ENCODE peak calls at places on chromosomes 11 and 22, in five cellular contexts. S is glutamatergic neuron, T is NCI-H2081 treated with DMSO at 0.1 percent for 48 hours, O is amygdala, N is HT-29. F is an unnamed sample.

GRCh38 chr11:59756845-59757244 is 1.7 kb downstream of the STX3 start:
- DNase-seq in S (no peak), T (no peak), O (no peak), N (peak), F (peak)

GRCh38 chr11:12416552-12416951 is 39.2 kb downstream of the PARVA start:
- DNase-seq in S (no peak), T (no peak), O (no peak), N (no peak), F (no peak)

GRCh38 chr11:35622070-35622469 is 3.8 kb downstream of the FJX1 start:
- DNase-seq in S (no peak), T (no peak), O (no peak), N (peak), F (peak)

GRCh38 chr11:103035656-103036434 is 56.1 kb downstream of the DCUN1D5 start:
- DNase-seq in S (no peak), T (peak), O (no peak), N (peak), F (peak)

GRCh38 chr11:31974737-31975136 is 116.1 kb upstream of the RCN1 start:
- DNase-seq in S (no peak), T (no peak), O (no peak), N (no peak), F (peak)

GRCh38 chr11:125262825-125263218 is 98.3 kb downstream of the PKNOX2 start:
- DNase-seq in S (no peak), T (no peak), O (no peak), N (no peak), F (peak)

GRCh38 chr11:45543808-45544422 is 121.5 kb downstream of the CHST1 start:
- DNase-seq in S (no peak), T (no peak), O (no peak), N (peak), F (peak)

GRCh38 chr11:33635161-33635560 is 65.5 kb downstream of the C11orf91 start:
- DNase-seq in S (no peak), T (no peak), O (no peak), N (no peak), F (no peak)

GRCh38 chr22:22928666-22929380 is 41.2 kb downstream of the IGLL5 start:
- DNase-seq in S (no peak), T (no peak), O (no peak), N (no peak), F (peak)

GRCh38 chr11:65377777-65378176 is 4.7 kb downstream of the SLC25A45 start:
- DNase-seq in S (no peak), T (no peak), O (no peak), N (no peak), F (no peak)

GRCh38 chr22:32535531-32536190 is 61.0 kb downstream of the FBXO7 start:
- DNase-seq in S (no peak), T (no peak), O (no peak), N (no peak), F (no peak)

GRCh38 chr22:36552300-36552699 is 23.3 kb upstream of the EIF3D start:
- DNase-seq in S (no peak), T (no peak), O (no peak), N (no peak), F (no peak)

GRCh38 chr11:73566977-73567755 is 30.7 kb downstream of the FAM168A start:
- DNase-seq in S (no peak), T (no peak), O (no peak), N (no peak), F (peak)

GRCh38 chr11:12175694-12176241 is 65.4 kb downstream of the MICAL2 start:
- DNase-seq in S (no peak), T (no peak), O (no peak), N (no peak), F (peak)